ENCODE peak calls at places on chromosomes 5 and 9, in four cellular contexts. U, G, W and L are unnamed samples.

GRCh38 chr5:173645897-173646574 is 29.6 kb upstream of the BOD1 start:
- DNase-seq in U (peak), G (no peak), W (no peak), L (no peak)

GRCh38 chr9:69130456-69131441 is 43.3 kb upstream of the TJP2 start:
- DNase-seq in U (peak), W (no peak), G (peak), L (no peak)

GRCh38 chr9:36575411-36575882 is 2.8 kb downstream of the MELK start:
- DNase-seq in U (no peak), G (peak), W (no peak), L (no peak)

GRCh38 chr5:140220032-140220697 is 45.2 kb downstream of the CYSTM1 start:
- DNase-seq in G (peak), W (no peak), U (no peak), L (no peak)

GRCh38 chr9:72872718-72873117 is 80.1 kb downstream of the ALDH1A1 start:
- DNase-seq in G (no peak), W (no peak), U (no peak), L (no peak)

GRCh38 chr9:132114102-132114707 is 34.5 kb upstream of the MED27 start:
- DNase-seq in G (peak), W (no peak), U (peak), L (peak)

GRCh38 chr5:133353741-133354140 is 258.6 kb downstream of the FSTL4 start:
- DNase-seq in W (no peak), G (no peak), U (no peak), L (no peak)

GRCh38 chr9:114671605-114672004 is 10.4 kb downstream of the TEX48 start:
- DNase-seq in W (no peak), G (no peak), U (no peak), L (no peak)

GRCh38 chr9:120353501-120353900 is 226.5 kb downstream of the CDK5RAP2 start:
- DNase-seq in U (no peak), W (no peak), G (no peak), L (no peak)

GRCh38 chr5:61504143-61504542 is 172.1 kb downstream of the ZSWIM6 start:
- DNase-seq in W (peak), G (no peak), U (no peak), L (no peak)

GRCh38 chr9:124218438-124219289 is 39.1 kb upstream of the NEK6 start:
- DNase-seq in W (no peak), G (peak), U (no peak), L (no peak)

GRCh38 chr5:135569755-135570452 is 8.9 kb downstream of the CXCL14 start:
- DNase-seq in G (no peak), W (peak), U (peak), L (no peak)

GRCh38 chr9:3477236-3477834 is 48.5 kb downstream of the RFX3 start:
- DNase-seq in W (no peak), U (no peak), G (no peak), L (no peak)

GRCh38 chr9:3480353-3480655 is 45.5 kb downstream of the RFX3 start:
- DNase-seq in U (no peak), G (no peak), W (no peak), L (no peak)

GRCh38 chr9:3479516-3480352 is 46.1 kb downstream of the RFX3 start:
- DNase-seq in U (no peak), G (no peak), W (no peak), L (no peak)

GRCh38 chr9:3475300-3476020 is 50.3 kb downstream of the RFX3 start:
- DNase-seq in U (no peak), G (no peak), W (no peak), L (no peak)

DNA sequence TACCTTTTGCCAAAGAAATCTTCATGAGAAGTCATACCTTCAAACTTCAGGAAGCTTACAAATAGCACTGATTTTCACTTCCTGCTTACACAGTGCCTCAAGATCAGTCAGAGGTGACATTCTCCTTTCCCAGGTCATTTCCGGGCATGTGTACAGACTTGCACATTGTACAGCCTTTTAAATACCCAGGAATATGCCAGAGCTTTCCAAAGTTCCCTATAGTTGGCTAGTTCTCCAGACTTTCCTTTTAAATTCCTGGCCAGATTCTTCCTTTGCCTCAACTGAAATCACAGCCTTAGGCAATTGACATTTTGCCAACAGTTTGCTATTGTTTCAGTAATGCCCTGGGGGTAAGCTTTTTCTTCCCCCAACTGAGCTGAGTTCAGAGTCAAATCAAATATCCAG is 47.2 kb downstream of the RFX3 start:
- DNase-seq in U (no peak), W (no peak), G (peak), L (peak)
- H3K27ac ChIP-seq in U (no peak), W (no peak), G (peak), L (peak)

DNA sequence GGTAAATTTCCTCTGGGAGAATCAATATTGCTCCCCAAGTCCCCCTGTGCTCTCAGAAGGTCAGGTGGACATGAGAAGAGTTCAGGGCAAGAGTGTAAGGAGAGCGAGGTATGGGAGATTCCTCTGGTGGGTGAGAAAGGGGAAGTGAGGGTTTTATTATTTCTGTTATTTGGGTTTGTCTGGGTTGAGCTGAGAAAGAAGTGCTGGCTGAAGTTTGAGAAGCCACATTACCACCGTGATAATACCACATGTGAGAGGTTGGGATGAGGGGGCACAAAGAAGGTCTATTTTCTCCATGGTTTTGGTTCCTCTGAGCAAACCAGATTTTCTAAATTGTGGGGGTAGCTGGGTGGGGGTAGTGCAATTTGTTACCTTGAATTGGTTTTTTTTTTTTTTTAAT is 350.4 kb downstream of the OSTF1 start:
- DNase-seq in U (no peak), W (no peak), G (no peak), L (no peak)
- H3K4me2 ChIP-seq in U (no peak), W (no peak), G (no peak), L (no peak)

DNA sequence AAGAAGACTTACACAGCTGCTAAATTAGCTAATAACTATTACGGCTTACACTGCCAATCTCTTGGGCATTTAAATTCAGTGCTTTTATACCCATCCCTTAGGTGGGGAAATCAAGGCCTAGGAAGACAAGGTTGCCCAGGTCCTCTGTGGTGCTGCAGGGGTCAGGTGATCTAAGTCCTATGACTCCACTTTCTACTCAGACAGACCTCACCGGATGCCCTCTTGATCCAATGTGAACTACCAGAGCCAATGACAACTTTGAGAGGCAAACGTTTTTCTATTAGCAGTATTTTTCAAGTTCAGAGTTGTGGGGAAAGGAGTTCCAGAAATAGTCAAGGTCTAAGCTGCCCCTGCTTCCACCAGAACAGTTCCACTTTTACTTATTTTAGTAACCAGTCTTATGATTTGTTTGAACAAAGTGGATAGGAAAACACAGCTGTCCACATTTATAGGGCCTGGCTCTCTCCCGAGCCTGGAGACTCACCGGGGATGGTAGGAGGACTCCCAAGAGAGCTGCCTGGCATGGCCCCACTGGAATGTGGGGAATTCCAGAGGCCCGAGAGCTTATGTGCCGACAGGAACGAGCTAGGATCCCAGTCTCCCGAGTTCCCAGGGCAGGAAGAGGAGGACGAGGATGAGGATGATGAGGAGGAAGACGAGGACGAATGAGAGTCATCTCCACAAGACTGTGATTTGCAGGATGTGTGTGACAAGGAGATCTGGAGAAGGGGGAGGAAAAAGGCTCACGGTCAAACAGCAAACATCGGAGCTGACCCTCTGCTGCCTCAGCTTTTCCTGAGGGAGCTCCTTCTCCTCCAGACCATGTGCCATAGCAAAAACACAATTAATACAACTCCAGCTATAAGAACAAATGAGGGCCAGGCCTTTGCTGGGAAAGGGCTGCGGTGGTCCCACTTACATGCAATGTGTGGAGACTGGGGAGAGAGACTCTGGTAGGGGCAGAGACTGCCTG is 16.7 kb downstream of the FAM193B start:
- DNase-seq in W (no peak), U (no peak), G (peak), L (no peak)
- H3K27ac ChIP-seq in W (peak), U (no peak), G (peak), L (peak)

DNA sequence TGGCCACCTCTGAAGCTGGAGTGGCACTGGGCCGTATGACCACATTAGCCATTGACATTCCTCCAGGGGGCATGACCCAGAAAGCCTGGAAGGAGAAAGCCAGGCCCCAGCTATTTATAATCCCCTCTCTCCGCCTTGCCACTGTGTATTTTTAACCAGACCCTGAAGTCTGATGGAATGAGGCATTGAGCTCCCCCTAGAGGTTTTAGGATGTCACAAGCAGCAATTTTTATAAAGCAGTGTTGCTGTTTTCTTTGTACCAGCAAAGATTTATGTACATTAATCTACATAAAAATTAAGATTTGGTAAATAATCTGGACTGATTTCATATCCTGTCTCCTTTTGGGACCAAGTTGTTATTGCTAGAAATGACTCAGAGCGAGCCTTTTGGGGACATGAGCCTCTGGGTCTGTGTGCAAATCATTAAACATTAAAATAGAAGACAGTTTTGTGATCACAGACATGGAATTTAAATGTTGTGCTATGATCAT is 127.1 kb downstream of the TRIO start:
- DNase-seq in W (peak), U (peak), G (peak), L (no peak)
- H3K4me2 ChIP-seq in W (peak), U (no peak), G (no peak), L (peak)

GRCh38 chr9:104553261-104553660 is 15.7 kb upstream of the OR13C8 start:
- DNase-seq in W (no peak), U (no peak), G (no peak), L (no peak)
- H3K27ac ChIP-seq in W (no peak), U (no peak), G (no peak), L (no peak)

GRCh38 chr9:40926404-40927259 is 201.8 kb downstream of the FOXD4L6 start:
- DNase-seq in G (no peak), U (no peak), W (no peak), L (no peak)
- H3K4me2 ChIP-seq in G (no peak), U (no peak), W (no peak), L (no peak)

DNA sequence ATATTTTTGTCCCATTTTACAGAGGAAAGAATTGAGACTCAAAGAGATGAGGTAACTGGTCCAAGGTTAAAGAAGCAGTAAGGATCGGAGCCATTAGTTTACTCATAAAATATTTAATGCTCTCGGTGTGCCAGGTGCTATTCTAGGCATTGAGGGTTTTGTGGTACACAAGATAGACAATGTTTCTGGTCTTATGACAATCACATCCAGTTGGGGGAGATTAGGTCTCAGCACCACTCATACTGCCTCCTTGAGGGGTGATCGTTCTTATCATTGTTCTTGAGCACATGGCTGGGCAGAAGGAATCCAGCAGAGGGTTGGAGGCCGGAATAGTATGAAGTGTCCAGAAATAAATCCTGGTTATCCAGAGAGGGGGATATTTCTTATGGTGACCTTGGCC is 40.7 kb upstream of the LCP2 start:
- DNase-seq in U (no peak), G (no peak), W (no peak), L (no peak)
- H3K27ac ChIP-seq in U (no peak), G (no peak), W (no peak), L (no peak)

GRCh38 chr5:116075117-116075910 is 9.5 kb upstream of the COMMD10 start:
- DNase-seq in G (peak), W (no peak), U (no peak), L (no peak)
- H3K4me2 ChIP-seq in G (no peak), W (no peak), U (no peak), L (no peak)